ENCODE peak calls at places on chromosome 2, in nine cellular contexts. J is suprapubic skin, G is HCT116, R is sigmoid colon, Y is astrocyte, O is HepG2, V is breast epithelium, Z is kidney epithelial cell, I is H9. H is an unnamed sample. For H3K27me3, the result is how much of the 10 kb centered on the place peaks cover.

GRCh38 chr2:242063364-242064249 is 194.1 kb downstream of the RTP5 start:
- DNase-seq in G (no peak), V (no peak), J (no peak), R (no peak), I (no peak), Y (no peak), Z (no peak), O (no peak), H (no peak)

GRCh38 chr2:71672011-71672639 is 218.8 kb downstream of the DYSF start:
- DNase-seq in V (no peak), R (no peak), G (no peak), J (no peak), Y (no peak), Z (no peak), O (peak), I (peak), H (no peak)

GRCh38 chr2:187581125-187581896 is 27.1 kb upstream of the TFPI start:
- DNase-seq in O (peak), J (no peak), R (no peak), V (no peak), I (no peak), Y (peak), G (peak), Z (no peak), H (peak)

GRCh38 chr2:168599738-168600137 is 143.7 kb downstream of the CERS6 start:
- DNase-seq in I (no peak), V (no peak), G (no peak), O (no peak), R (no peak), Z (no peak), J (no peak), Y (no peak), H (no peak)

GRCh38 chr2:239929504-239929903 is 95.6 kb downstream of the NDUFA10 start:
- DNase-seq in G (no peak), Z (no peak), Y (no peak), I (peak), V (no peak), O (no peak), R (peak), J (peak), H (no peak)

GRCh38 chr2:10139536-10139935 is 17.0 kb downstream of the RRM2 start:
- DNase-seq in I (no peak), Y (no peak), J (no peak), V (no peak), R (no peak), O (no peak), G (no peak), Z (no peak), H (no peak)

GRCh38 chr2:241760301-241760771 is 16.3 kb upstream of the GAL3ST2 start:
- DNase-seq in R (no peak), O (no peak), Z (no peak), G (no peak), I (peak), V (no peak), Y (no peak), J (no peak), H (no peak)

GRCh38 chr2:216533504-216534068 is 34.9 kb downstream of the RPL37A start:
- DNase-seq in V (no peak), R (no peak), J (no peak), O (no peak), G (no peak), I (no peak), Y (no peak), Z (no peak), H (no peak)

GRCh38 chr2:102022884-102023539 is 31.3 kb downstream of the IL1R2 start:
- DNase-seq in Y (no peak), I (no peak), Z (no peak), J (no peak), O (no peak), G (no peak), R (no peak), V (no peak), H (no peak)

GRCh38 chr2:108823286-108823685 is 36.7 kb downstream of the CCDC138 start:
- DNase-seq in G (no peak), V (no peak), J (no peak), R (no peak), Z (no peak), Y (no peak), I (no peak), O (peak), H (no peak)

GRCh38 chr2:188634656-188635055 is 339.5 kb upstream of the COL3A1 start:
- DNase-seq in J (no peak), G (no peak), I (no peak), O (no peak), R (no peak), Y (no peak), Z (no peak), V (no peak), H (no peak)

GRCh38 chr2:58629720-58630119 is 388.6 kb upstream of the FANCL start:
- DNase-seq in R (no peak), G (no peak), O (no peak), V (no peak), J (no peak), Y (no peak), Z (no peak), I (no peak), H (no peak)

GRCh38 chr2:172079838-172080640 is 5.3 kb upstream of the DLX1 start:
- DNase-seq in I (no peak), G (no peak), Y (no peak), J (no peak), Z (no peak), O (no peak), V (no peak), R (no peak), H (no peak)
- H3K27me3 ChIP-seq in I (half or more), G (under half), Y (half or more), J (half or more), Z (half or more), O (under half), V (under half), R (half or more), H (half or more)

DNA sequence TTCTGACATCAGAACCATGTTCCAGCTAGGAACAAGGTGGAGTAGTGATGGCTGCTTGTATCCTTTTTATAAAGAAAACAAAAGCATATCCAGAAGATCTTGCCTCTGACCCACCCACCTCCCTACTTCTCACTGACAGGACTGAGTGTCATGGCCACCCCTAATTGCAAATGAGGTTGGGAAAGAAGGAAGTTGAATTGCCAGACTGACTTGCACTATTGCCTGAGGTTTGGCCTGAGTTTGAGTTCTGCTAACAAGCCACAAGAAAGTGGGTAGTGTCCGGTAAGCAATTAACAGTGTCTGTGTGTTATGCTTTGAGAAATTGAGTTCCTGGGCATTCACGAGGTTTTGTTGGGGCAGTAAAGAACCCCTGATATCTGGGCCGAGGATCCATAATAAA is 22.8 kb downstream of the SGPP2 start:
- DNase-seq in Y (no peak), J (no peak), G (no peak), I (no peak), V (no peak), R (no peak), O (no peak), Z (no peak), H (no peak)
- H3K27me3 ChIP-seq in Y (under half), J (under half), G (under half), I (under half), V (under half), R (under half), O (under half), Z (under half), H (under half)

DNA sequence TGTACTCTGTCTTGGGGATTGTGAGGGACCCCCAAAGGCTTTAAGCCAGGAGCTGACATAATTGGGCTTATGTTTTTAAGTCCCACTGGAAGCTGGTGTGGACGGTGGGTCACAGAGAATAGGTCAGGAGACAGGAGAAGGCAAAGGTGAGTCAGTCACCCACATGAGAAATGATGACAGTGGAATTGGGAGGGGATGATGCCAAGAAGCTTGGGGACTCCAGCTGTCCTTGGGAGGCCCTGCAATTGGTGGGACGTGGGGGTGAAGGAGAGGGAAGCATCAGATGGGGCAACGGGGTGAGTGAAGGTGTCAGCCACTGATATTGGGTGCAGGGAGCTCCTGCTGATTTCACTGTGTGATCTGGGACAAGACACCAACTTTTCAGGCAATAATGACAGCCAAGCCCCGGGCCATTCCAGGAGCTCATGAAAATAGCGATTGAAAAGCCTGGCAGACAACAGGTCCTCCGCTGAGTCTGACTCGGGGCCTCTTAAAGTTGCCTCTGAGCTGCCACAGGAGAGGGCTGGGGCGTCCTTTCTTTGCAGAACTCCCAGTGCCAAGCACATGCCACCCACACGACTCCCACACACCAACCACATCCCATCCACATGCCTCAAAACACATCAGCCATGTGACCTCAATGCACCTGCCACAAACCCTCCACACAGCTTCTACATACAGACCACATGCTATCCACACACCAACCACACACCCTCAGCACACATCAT is 13.4 kb downstream of the TNS1 start:
- DNase-seq in G (no peak), Y (no peak), J (peak), O (no peak), Z (no peak), I (no peak), V (no peak), R (no peak), H (no peak)
- H3K27me3 ChIP-seq in G (under half), Y (under half), J (under half), O (under half), Z (under half), I (under half), V (under half), R (under half), H (under half)

DNA sequence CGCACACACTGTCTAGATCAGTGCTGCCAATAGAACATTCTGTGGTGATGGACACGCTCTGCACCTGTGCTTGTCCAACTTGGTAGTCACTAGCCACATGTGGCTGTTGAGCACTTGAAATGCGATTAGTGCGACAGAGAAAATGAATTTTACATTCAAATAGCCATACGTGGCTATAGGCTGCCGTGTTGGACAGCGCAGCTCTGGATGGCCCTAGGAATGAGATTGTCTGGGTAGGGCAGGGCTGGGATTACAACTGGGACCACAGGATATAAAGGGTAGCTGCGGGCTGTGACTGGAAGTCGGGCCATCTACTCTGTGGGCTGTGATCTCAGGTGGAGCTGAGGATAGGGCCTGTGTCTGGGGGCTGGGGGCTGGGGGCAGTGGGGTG is 5.2 kb downstream of the ASIC4 start:
- DNase-seq in G (no peak), Y (no peak), J (no peak), V (no peak), R (no peak), I (no peak), Z (no peak), O (no peak), H (no peak)
- H3K27me3 ChIP-seq in G (under half), Y (under half), J (half or more), V (under half), R (under half), I (under half), Z (under half), O (half or more), H (half or more)

GRCh38 chr2:177282787-177283533 is 18.4 kb upstream of the NFE2L2 start:
- DNase-seq in O (no peak), I (no peak), J (no peak), V (no peak), R (no peak), G (no peak), Z (no peak), Y (no peak), H (no peak)

GRCh38 chr2:177285892-177286715 is 21.6 kb upstream of the NFE2L2 start:
- DNase-seq in J (no peak), V (no peak), G (no peak), O (no peak), I (no peak), Y (no peak), Z (no peak), R (no peak), H (no peak)

GRCh38 chr2:177282101-177282573 is 17.6 kb upstream of the NFE2L2 start:
- DNase-seq in Z (no peak), J (no peak), G (no peak), V (no peak), I (no peak), Y (no peak), O (no peak), R (no peak), H (no peak)

GRCh38 chr2:177284531-177284930 is 20.0 kb upstream of the NFE2L2 start:
- DNase-seq in I (no peak), Z (no peak), G (no peak), V (no peak), J (no peak), R (no peak), Y (no peak), O (no peak), H (no peak)

DNA sequence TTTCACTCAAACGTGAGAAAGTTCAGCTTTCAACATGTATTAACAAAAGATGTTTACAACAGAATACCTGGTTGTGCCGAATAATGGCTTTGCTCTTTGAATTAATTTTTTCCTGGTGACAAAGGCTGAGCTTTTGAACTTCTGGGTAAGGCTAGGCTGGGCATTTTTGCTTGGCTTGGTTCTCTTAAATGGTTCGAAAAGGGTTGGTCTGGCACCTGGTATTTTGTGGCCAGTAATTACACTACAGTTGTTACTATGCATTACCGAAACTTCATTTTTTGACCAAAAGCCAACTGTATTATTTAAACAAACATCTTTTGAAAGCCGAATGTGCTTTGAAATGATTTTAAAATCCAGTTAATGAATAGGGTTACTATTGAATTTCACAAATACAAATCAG is 19.3 kb upstream of the NFE2L2 start:
- DNase-seq in G (no peak), I (no peak), Z (no peak), V (no peak), O (no peak), Y (no peak), R (no peak), J (no peak), H (no peak)
- H3K27me3 ChIP-seq in G (under half), I (under half), Z (under half), V (under half), O (under half), Y (under half), R (under half), J (under half), H (under half)

GRCh38 chr2:176488446-176488845 is 219.2 kb downstream of the MTX2 start:
- DNase-seq in J (no peak), V (no peak), I (no peak), R (no peak), G (no peak), Z (no peak), O (no peak), Y (peak), H (no peak)

GRCh38 chr2:176483481-176483880 is 214.2 kb downstream of the MTX2 start:
- DNase-seq in R (no peak), G (no peak), Z (no peak), J (no peak), V (no peak), O (no peak), I (no peak), Y (no peak), H (no peak)

GRCh38 chr2:176483901-176484568 is 214.8 kb downstream of the MTX2 start:
- DNase-seq in R (no peak), I (no peak), Y (no peak), Z (no peak), V (no peak), J (no peak), G (no peak), O (no peak), H (no peak)

GRCh38 chr2:176479961-176480360 is 210.7 kb downstream of the MTX2 start:
- DNase-seq in G (no peak), O (no peak), I (no peak), Z (no peak), R (no peak), V (no peak), Y (no peak), J (no peak), H (no peak)

DNA sequence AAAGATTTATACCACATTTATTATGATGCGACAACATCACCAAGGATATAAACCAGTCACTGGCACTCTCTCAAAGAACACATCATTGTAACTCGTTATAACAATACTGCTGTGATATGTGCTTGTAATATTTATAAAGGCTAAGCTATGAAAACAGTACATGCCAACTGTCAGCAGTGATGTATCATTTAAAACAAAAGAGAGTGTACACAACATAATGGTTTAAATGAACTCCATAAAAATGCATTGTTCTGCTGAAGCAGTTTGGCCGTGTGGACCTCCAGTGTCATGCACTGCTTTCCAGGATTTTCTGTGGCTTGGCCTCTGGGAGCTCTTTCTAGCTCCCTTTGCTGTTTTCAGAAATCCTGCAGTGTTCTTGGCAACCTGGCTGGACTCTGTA is 215.6 kb downstream of the MTX2 start:
- DNase-seq in G (no peak), R (no peak), I (no peak), Z (no peak), O (no peak), J (no peak), V (no peak), Y (peak), H (peak)
- H3K27me3 ChIP-seq in G (under half), R (under half), I (under half), Z (under half), O (under half), J (under half), V (under half), Y (under half), H (under half)

DNA sequence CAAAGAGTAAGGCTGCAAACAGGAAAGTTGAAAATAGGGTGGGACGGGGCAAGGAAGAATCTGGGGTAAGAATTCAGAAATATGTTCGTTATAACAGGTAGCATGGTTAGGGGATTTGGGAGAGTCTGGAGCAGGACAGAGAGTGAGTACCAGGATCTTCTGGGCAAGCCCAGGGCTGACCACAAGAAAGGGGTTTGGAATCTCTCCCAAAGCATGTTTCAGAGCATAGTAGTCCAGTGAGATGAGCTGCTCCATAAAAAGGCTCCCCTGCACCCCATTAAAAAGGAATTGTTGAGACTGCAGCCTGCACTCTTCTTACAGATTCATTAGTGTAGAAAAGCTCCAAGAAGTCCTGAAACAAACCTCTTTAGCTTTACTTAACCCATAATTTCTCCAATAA is 291.1 kb downstream of the MTX2 start:
- DNase-seq in Y (no peak), G (no peak), Z (no peak), I (no peak), R (no peak), O (no peak), J (no peak), V (no peak), H (no peak)
- H3K27me3 ChIP-seq in Y (under half), G (under half), Z (under half), I (under half), R (under half), O (under half), J (under half), V (under half), H (under half)

DNA sequence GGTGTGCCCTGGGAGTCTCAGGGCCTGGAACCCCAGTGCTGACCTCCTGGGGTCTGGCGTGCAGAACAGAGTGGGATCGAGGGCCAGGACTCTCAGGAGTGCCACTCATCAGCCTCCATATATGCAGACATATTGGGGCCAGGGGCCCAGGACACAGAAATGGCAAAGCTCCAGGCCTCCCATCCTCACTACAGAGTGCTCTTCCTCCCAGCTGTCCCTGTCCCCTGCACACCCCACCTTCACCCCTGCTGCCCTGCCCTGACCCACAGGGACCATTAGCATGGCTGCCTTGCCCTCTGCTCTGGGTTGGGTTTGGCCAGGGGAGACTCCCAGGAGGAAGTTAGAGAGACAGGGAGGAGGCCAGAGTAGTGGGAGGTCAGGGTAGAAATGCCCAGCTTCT is 2.8 kb downstream of the TEX51 start:
- DNase-seq in J (no peak), I (peak), G (no peak), R (no peak), Z (no peak), V (no peak), Y (no peak), O (no peak), H (no peak)
- H3K27me3 ChIP-seq in J (under half), I (under half), G (under half), R (under half), Z (under half), V (under half), Y (under half), O (under half), H (under half)

H was measured in hepatocyte.